ENCODE peak calls at places on chromosomes 3 and 15, in nine cellular contexts. B is tibial artery; A is ACHN; P is fibroblast of lung; G is activated effector memory CD4-positive, alpha-beta T cell treated with anti-CD3 and anti-CD28 coated beads, Interleukin-2, amount 50 U/mL, for 16 hours; U is left lung; E is Caki2; K is Right ventricle myocardium inferior; C is stimulated activated CD8-positive, alpha-beta memory T cell treated with anti-CD3 and anti-CD28 coated beads, Interleukin-12 subunit alpha, Interleukin-12 subunit beta, amount 100 ng/mL, for 1 hour. F is an unnamed sample.

GRCh38 chr15:70152070-70152480 is 54.4 kb upstream of the TLE3 start:
- DNase-seq in K (no peak), C (no peak), U (no peak), A (no peak), E (peak), G (no peak), B (no peak), P (peak), F (no peak)

GRCh38 chr3:64104691-64105101 is 81.4 kb upstream of the PSMD6 start:
- DNase-seq in A (no peak), B (no peak), G (no peak), U (no peak), K (no peak), P (peak), C (no peak), E (no peak), F (no peak)

GRCh38 chr3:140292684-140293083 is 357.7 kb downstream of the CLSTN2 start:
- DNase-seq in E (no peak), A (peak), U (peak), B (peak), K (peak), P (peak), G (no peak), C (no peak), F (no peak)

GRCh38 chr3:36871379-36872126 is 73.3 kb downstream of the TRANK1 start:
- DNase-seq in G (no peak), C (no peak), P (no peak), B (no peak), A (no peak), U (no peak), E (no peak), K (no peak), F (no peak)

GRCh38 chr3:51354766-51355615 is 30.1 kb upstream of the MANF start:
- DNase-seq in P (no peak), A (no peak), G (peak), U (no peak), E (no peak), K (no peak), B (no peak), C (no peak), F (no peak)

GRCh38 chr15:45448066-45448510 is 69.7 kb upstream of the GATM start:
- DNase-seq in U (peak), P (peak), A (no peak), C (no peak), G (no peak), B (no peak), K (peak), E (peak), F (no peak)

GRCh38 chr3:55750525-55750924 is 263.4 kb upstream of the WNT5A start:
- DNase-seq in E (peak), K (no peak), B (no peak), G (no peak), P (peak), U (peak), C (no peak), A (peak), F (no peak)

GRCh38 chr15:29529043-29529442 is 259.4 kb upstream of the NSMCE3 start:
- DNase-seq in K (no peak), C (no peak), P (no peak), E (no peak), U (no peak), G (no peak), A (no peak), B (no peak), F (no peak)

GRCh38 chr3:182067423-182067822 is 355.7 kb downstream of the SOX2 start:
- DNase-seq in E (no peak), P (peak), A (no peak), C (no peak), U (no peak), K (no peak), G (no peak), B (no peak), F (no peak)

GRCh38 chr3:196971094-196971698 is 2.6 kb upstream of the PIGZ start:
- DNase-seq in C (no peak), G (peak), P (no peak), B (no peak), K (no peak), E (no peak), A (no peak), U (no peak), F (no peak)

GRCh38 chr15:74383695-74384565 is 16.5 kb upstream of the CYP11A1 start:
- DNase-seq in U (no peak), K (no peak), A (no peak), E (peak), C (peak), G (peak), P (peak), B (no peak), F (no peak)

GRCh38 chr15:51861557-51862350 is 32.3 kb downstream of the TMOD3 start:
- DNase-seq in U (no peak), B (no peak), C (peak), E (no peak), G (peak), P (no peak), K (no peak), A (no peak), F (no peak)